ENCODE peak calls at places on chromosomes 11 and 22, in nine cellular contexts. J is right lobe of liver; S is heart left ventricle; O is Caco-2; N is GM23338; U is heart right ventricle; M is CD4-positive, CD25-positive, alpha-beta regulatory T cell; V is GM23248; X is BJ. G is an unnamed sample.

GRCh38 chr11:8318536-8318935 is 54.9 kb upstream of the LMO1 start:
- DNase-seq in J (no peak), S (no peak), O (no peak), N (peak; percentile 87), U (no peak), M (no peak), V (no peak), X (no peak), G (peak; percentile 93)

GRCh38 chr22:24087071-24087795 is 76.1 kb downstream of the CABIN1 start:
- DNase-seq in J (no peak), S (no peak), O (no peak), N (no peak), U (no peak), M (no peak), V (peak; percentile 45), X (no peak), G (no peak)

GRCh38 chr22:36562261-36562835 is 33.4 kb upstream of the EIF3D start:
- DNase-seq in J (no peak), S (no peak), O (no peak), N (no peak), U (no peak), M (no peak), V (peak; percentile 81), X (no peak), G (peak; percentile 60)

GRCh38 chr11:44400431-44400830 is 90.5 kb upstream of the ALX4 start:
- DNase-seq in J (no peak), S (no peak), O (no peak), N (no peak), U (no peak), M (no peak), V (no peak), X (no peak), G (no peak)

GRCh38 chr11:34051349-34052035 is at the start of gene CAPRIN1:
- DNase-seq in J (peak; percentile 93), S (peak; percentile 93), O (peak; percentile 98), N (peak; percentile 93), U (peak; percentile 88), M (peak; percentile 92), V (peak; percentile 95), X (peak; percentile 38), G (peak; percentile 94)

GRCh38 chr11:17807034-17807433 is 72.5 kb downstream of the KCNC1 start:
- DNase-seq in J (no peak), S (no peak), O (no peak), N (no peak), U (no peak), M (no peak), V (no peak), X (no peak), G (no peak)

GRCh38 chr11:16604784-16605439 is 133.5 kb upstream of the C11orf58 start:
- DNase-seq in J (peak; percentile 56), S (peak; percentile 80), O (peak; percentile 61), N (peak; percentile 53), U (peak; percentile 46), M (no peak), V (peak; percentile 53), X (no peak), G (peak; percentile 79)

GRCh38 chr11:8310743-8311298 is 47.1 kb upstream of the LMO1 start:
- DNase-seq in J (no peak), S (no peak), O (no peak), N (no peak), U (no peak), M (no peak), V (no peak), X (no peak), G (peak; percentile 72)

GRCh38 chr22:32562396-32562795 is 87.8 kb downstream of the FBXO7 start:
- DNase-seq in J (no peak), S (no peak), O (no peak), N (no peak), U (peak; percentile 28), M (no peak), V (peak; percentile 38), X (no peak), G (no peak)

GRCh38 chr11:92211576-92212167 is 12.9 kb upstream of the FAT3 start:
- DNase-seq in J (no peak), S (peak; percentile 51), O (peak; percentile 80), N (peak; percentile 63), U (peak; percentile 9), M (no peak), V (peak; percentile 59), X (no peak), G (peak; percentile 27)

GRCh38 chr11:12087075-12087775 is 23.2 kb upstream of the MICAL2 start:
- DNase-seq in J (no peak), S (no peak), O (peak; percentile 34), N (peak; percentile 36), U (no peak), M (peak; percentile 86), V (peak; percentile 90), X (no peak), G (no peak)

GRCh38 chr11:74677131-74677530 is 54.1 kb downstream of the CHRDL2 start:
- DNase-seq in J (no peak), S (peak; percentile 53), O (no peak), N (no peak), U (no peak), M (no peak), V (no peak), X (no peak), G (no peak)

GRCh38 chr22:47098121-47098520 is 335.7 kb downstream of the TBC1D22A start:
- DNase-seq in J (no peak), S (no peak), O (no peak), N (no peak), U (no peak), M (no peak), V (no peak), X (no peak), G (no peak)

GRCh38 chr11:6258571-6258998 is 1.1 kb upstream of the CCKBR start:
- DNase-seq in J (no peak), S (no peak), O (no peak), N (peak; percentile 71), U (no peak), M (no peak), V (peak; percentile 43), X (no peak), G (peak; percentile 62)

GRCh38 chr22:43441216-43441615 is 29.4 kb downstream of the MPPED1 start:
- DNase-seq in J (no peak), S (no peak), O (no peak), N (no peak), U (no peak), M (no peak), V (no peak), X (no peak), G (peak; percentile 26)

GRCh38 chr11:125429807-125430678 is 66.0 kb downstream of the FEZ1 start:
- DNase-seq in J (no peak), S (no peak), O (no peak), N (no peak), U (no peak), M (no peak), V (no peak), X (no peak), G (no peak)

GRCh38 chr11:36478700-36479329 is 31.3 kb downstream of the TRAF6 start:
- DNase-seq in J (no peak), S (no peak), O (peak; percentile 57), N (peak; percentile 73), U (peak; percentile 62), M (peak; percentile 44), V (peak; percentile 76), X (no peak), G (peak; percentile 39)

GRCh38 chr11:74232316-74232950 is 61.3 kb downstream of the PPME1 start:
- DNase-seq in J (no peak), S (no peak), O (no peak), N (no peak), U (no peak), M (peak; percentile 60), V (no peak), X (no peak), G (no peak)

GRCh38 chr22:44091021-44091721 is 67.1 kb downstream of the PARVB start:
- DNase-seq in J (peak; percentile 29), S (no peak), O (peak; percentile 32), N (peak; percentile 54), U (no peak), M (peak; percentile 69), V (peak; percentile 43), X (no peak), G (peak; percentile 76)

GRCh38 chr11:1873048-1873812 is 18.5 kb downstream of the PRR33 start:
- DNase-seq in J (peak; percentile 44), S (peak; percentile 68), O (no peak), N (no peak), U (no peak), M (no peak), V (peak; percentile 46), X (no peak), G (no peak)

GRCh38 chr11:34573537-34573936 is 47.4 kb upstream of the EHF start:
- DNase-seq in J (no peak), S (no peak), O (no peak), N (no peak), U (no peak), M (no peak), V (no peak), X (no peak), G (no peak)

GRCh38 chr22:16973591-16974297 is 34.3 kb downstream of the GAB4 start:
- DNase-seq in J (no peak), S (no peak), O (no peak), N (no peak), U (no peak), M (no peak), V (no peak), X (no peak), G (no peak)

GRCh38 chr22:50271011-50271394 is 823 bp upstream of the MAPK11 start:
- DNase-seq in J (no peak), S (no peak), O (no peak), N (no peak), U (no peak), M (no peak), V (no peak), X (no peak), G (no peak)
- H3K4me3 ChIP-seq in J (peak overlapping the region; percentile 20), S (peak overlapping the region; percentile 38), O (peak overlapping the region; percentile 45), N (peak overlapping the region; percentile 63), U (peak overlapping the region; percentile 75), M (no peak overlapping the region), V (peak overlapping the region; percentile 74), X (peak overlapping the region; percentile 51), G (no peak overlapping the region)

GRCh38 chr11:72026029-72026428 is 27.3 kb downstream of the IL18BP start:
- DNase-seq in J (no peak), S (no peak), O (no peak), N (no peak), U (no peak), M (no peak), V (peak; percentile 44), X (no peak), G (no peak)
- H3K36me3 ChIP-seq in J (peaks cover 48% of the 10 kb centered on the region), S (peaks cover 71% of the 10 kb centered on the region), O (peaks cover 15% of the 10 kb centered on the region), N (peaks cover 28% of the 10 kb centered on the region), U (peaks cover 2% of the 10 kb centered on the region), M (peaks cover 91% of the 10 kb centered on the region), V (peaks cover 60% of the 10 kb centered on the region), X (peaks cover 41% of the 10 kb centered on the region), G (peaks cover 21% of the 10 kb centered on the region)

DNA sequence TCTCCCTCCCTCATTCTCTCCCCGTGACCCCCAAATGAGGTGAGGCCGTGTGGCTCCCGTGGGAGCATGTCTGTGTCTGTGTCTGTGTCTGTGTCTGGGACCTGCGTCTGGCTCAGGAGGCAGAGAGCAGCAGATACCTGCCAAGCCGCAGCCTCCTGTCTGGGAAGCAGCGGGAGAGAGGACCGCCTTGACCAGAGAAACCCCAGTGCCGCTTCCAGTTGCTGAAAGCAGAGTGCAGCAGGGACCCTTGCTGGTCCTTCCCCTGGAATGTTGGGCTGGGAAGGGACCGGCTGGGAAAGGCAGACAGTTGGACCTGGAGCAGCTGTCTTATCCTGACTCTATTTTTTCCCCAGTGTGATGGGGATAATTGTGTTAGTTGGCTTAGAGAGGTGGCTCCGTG is 525 bp downstream of the CSDC2 start:
- DNase-seq in J (no peak), S (peak; percentile 54), O (no peak), N (peak; percentile 47), U (no peak), M (no peak), V (no peak), X (no peak), G (peak; percentile 79)
- H3K4me3 ChIP-seq in J (peak overlapping the region; percentile 44), S (peak overlapping the region; percentile 40), O (no peak overlapping the region), N (peak overlapping the region; percentile 41), U (peak overlapping the region; percentile 46), M (no peak overlapping the region), V (no peak overlapping the region), X (peak overlapping the region; percentile 67), G (peak overlapping the region; percentile 28)

GRCh38 chr22:31093090-31093850 is 12.2 kb downstream of the SMTN start:
- DNase-seq in J (no peak), S (peak; percentile 90), O (no peak), N (no peak), U (peak; percentile 84), M (no peak), V (no peak), X (no peak), G (peak; percentile 70)
- H3K36me3 ChIP-seq in J (no peaks in the 10 kb centered on the region), S (peaks cover 99% of the 10 kb centered on the region), O (no peaks in the 10 kb centered on the region), N (no peaks in the 10 kb centered on the region), U (peaks cover 37% of the 10 kb centered on the region), M (no peaks in the 10 kb centered on the region), V (peaks cover 52% of the 10 kb centered on the region), X (peaks cover 61% of the 10 kb centered on the region), G (no peaks in the 10 kb centered on the region)